ENCODE peak calls at places on chromosomes 12 and 14, in six cellular contexts. W, G, C, T, P and H are unnamed samples.

GRCh38 chr12:131620520-131620919 is 90.4 kb upstream of the SFSWAP start:
- DNase-seq in W (no peak), G (no peak), C (no peak), T (no peak), P (no peak), H (peak; percentile 70)

GRCh38 chr12:15788266-15789214 is 648 bp downstream of the EPS8 start:
- DNase-seq in W (peak; percentile 68), G (peak; percentile 68), C (peak; percentile 60), T (no peak), P (peak; percentile 56), H (no peak)

GRCh38 chr14:99751539-99752485 is 41.4 kb upstream of the EML1 start:
- DNase-seq in W (no peak), G (no peak), C (no peak), T (no peak), P (no peak), H (no peak)

GRCh38 chr14:29892327-29892726 is 35.3 kb downstream of the PRKD1 start:
- DNase-seq in W (peak; percentile 14), G (no peak), C (no peak), T (no peak), P (no peak), H (no peak)

GRCh38 chr12:65879878-65880277 is 55.6 kb downstream of the HMGA2 start:
- DNase-seq in W (peak; percentile 83), G (no peak), C (no peak), T (no peak), P (no peak), H (no peak)

GRCh38 chr14:54737132-54737711 is 165.4 kb downstream of the GCH1 start:
- DNase-seq in W (peak; percentile 75), G (no peak), C (no peak), T (no peak), P (no peak), H (no peak)

GRCh38 chr12:63795944-63796343 is 16.2 kb downstream of the RXYLT1 start:
- DNase-seq in W (no peak), G (no peak), C (no peak), T (no peak), P (no peak), H (no peak)

GRCh38 chr14:85273099-85273677 is 256.8 kb upstream of the FLRT2 start:
- DNase-seq in W (peak; percentile 8), G (no peak), C (no peak), T (no peak), P (no peak), H (no peak)

GRCh38 chr12:3323002-3323685 is 167.9 kb upstream of the PRMT8 start:
- DNase-seq in W (no peak), G (no peak), C (no peak), T (no peak), P (no peak), H (no peak)

GRCh38 chr14:68807148-68807600 is 14.3 kb upstream of the ZFP36L1 start:
- DNase-seq in W (peak; percentile 91), G (peak; percentile 76), C (peak; percentile 76), T (no peak), P (peak; percentile 55), H (peak; percentile 75)

GRCh38 chr14:52360831-52361230 is 46.7 kb downstream of the PTGER2 start:
- DNase-seq in W (peak; percentile 17), G (peak; percentile 65), C (peak; percentile 46), T (no peak), P (no peak), H (no peak)

GRCh38 chr14:104933721-104934379 is 9.2 kb downstream of the PLD4 start:
- DNase-seq in W (no peak), G (no peak), C (no peak), T (no peak), P (no peak), H (no peak)

GRCh38 chr14:86739761-86740160 is 1209.8 kb downstream of the FLRT2 start:
- DNase-seq in W (no peak), G (no peak), C (no peak), T (no peak), P (no peak), H (no peak)
- H3K4me3 ChIP-seq in W (no peak overlapping the region), G (no peak overlapping the region), C (no peak overlapping the region), T (no peak overlapping the region), P (no peak overlapping the region), H (peak overlapping the region; percentile 62)

GRCh38 chr12:69406217-69406616 is 46.7 kb downstream of the YEATS4 start:
- DNase-seq in W (no peak), G (no peak), C (no peak), T (no peak), P (no peak), H (no peak)
- H3K27ac ChIP-seq in W (no peak overlapping the region), G (no peak overlapping the region), C (no peak overlapping the region), T (no peak overlapping the region), P (no peak overlapping the region), H (no peak overlapping the region)

GRCh38 chr12:27246774-27247173 is 2.7 kb downstream of the STK38L start:
- DNase-seq in W (no peak), G (no peak), C (no peak), T (no peak), P (no peak), H (no peak)
- H3K4me3 ChIP-seq in W (no peak overlapping the region), G (no peak overlapping the region), C (peak overlapping the region; percentile 82), T (peak overlapping the region; percentile 93), P (no peak overlapping the region), H (no peak overlapping the region)

GRCh38 chr12:19431407-19432308 is 7.6 kb upstream of the AEBP2 start:
- DNase-seq in W (peak; percentile 49), G (no peak), C (no peak), T (no peak), P (no peak), H (no peak)

GRCh38 chr12:19434538-19434937 is 4.8 kb upstream of the AEBP2 start:
- DNase-seq in W (no peak), G (no peak), C (no peak), T (no peak), P (no peak), H (no peak)

GRCh38 chr12:19430988-19431387 is 8.3 kb upstream of the AEBP2 start:
- DNase-seq in W (peak; percentile 18), G (no peak), C (no peak), T (no peak), P (no peak), H (no peak)

GRCh38 chr12:19435831-19436497 is 3.3 kb upstream of the AEBP2 start:
- DNase-seq in W (no peak), G (no peak), C (no peak), T (no peak), P (no peak), H (no peak)

DNA sequence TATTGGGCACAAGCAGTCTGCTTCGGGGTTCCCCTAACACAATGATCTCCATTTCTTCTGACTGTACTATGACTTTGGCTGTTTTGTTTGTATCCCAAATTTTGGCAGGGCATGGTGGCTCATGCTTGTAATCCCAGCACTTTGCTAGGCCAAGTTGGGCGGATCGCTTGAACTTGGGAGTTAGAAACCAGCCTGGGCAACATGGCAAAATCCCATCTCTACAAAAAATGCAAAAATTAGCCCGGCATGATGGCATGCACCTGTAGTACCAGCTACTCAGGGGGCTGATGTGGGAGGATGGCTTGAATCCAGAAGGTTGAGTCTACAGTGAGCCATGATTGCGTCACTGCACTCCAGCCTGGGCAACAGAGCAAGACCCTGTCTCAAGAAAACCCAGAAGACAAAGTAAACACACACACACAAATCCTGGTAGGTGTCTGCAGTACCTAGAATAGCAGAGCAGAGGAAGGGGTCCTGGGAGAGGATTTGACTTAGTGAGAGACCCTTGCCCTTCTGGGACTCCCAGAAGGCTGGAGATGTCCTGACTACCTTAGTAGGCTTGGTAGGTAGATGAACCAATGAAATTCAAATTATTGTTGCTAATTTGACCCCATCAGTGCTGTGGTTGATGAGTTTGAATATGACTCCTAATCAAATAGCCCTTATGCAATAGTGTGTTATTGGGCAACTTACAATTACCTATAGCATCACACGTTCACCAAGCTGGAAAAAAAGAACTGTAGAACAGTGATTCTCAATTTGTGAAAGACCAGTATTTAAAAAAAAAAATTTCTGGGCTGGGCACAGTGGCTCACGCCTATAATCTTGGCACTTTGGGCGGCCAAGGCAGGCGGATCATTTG is 6.8 kb upstream of the AEBP2 start:
- DNase-seq in W (no peak), G (no peak), C (no peak), T (no peak), P (no peak), H (no peak)
- H3K27ac ChIP-seq in W (no peak overlapping the region), G (no peak overlapping the region), C (no peak overlapping the region), T (peak overlapping the region; percentile 84), P (no peak overlapping the region), H (no peak overlapping the region)

DNA sequence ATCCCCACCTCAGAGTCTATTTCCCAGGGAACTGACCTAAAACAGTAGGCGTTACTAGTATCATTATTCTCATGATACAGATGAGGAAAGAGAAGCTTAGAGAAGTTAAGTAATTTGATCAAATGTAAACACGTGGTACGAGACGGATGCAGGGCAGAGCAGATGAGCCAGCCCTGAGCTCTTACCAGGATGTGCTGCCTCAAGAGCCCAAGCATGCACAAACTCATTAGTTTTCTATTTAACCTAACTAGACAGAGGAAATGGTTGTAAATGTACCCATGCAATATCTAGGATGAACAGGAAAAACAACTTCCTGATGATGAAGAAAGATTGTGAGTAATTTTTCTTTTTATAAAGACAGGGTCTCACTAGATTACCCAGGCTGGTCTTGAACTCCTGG is 173.3 kb upstream of the RASSF8 start:
- DNase-seq in W (no peak), G (no peak), C (no peak), T (no peak), P (no peak), H (no peak)
- H3K4me3 ChIP-seq in W (no peak overlapping the region), G (no peak overlapping the region), C (no peak overlapping the region), T (no peak overlapping the region), P (no peak overlapping the region), H (no peak overlapping the region)